ENCODE peak calls at places on chromosomes 2 and 18, in ten cellular contexts. Y, U, V, L, A, N, T, G, W and K are unnamed samples.
A peak's percentile ranks its signal among the peaks of the same experiment; 100 is the strongest.

GRCh38 chr2:150169230-150169629 is 318.2 kb downstream of the RND3 start:
- DNase-seq in Y (peak; percentile 19), U (peak; percentile 81), V (peak; percentile 65), L (no peak), A (no peak), N (no peak), T (peak; percentile 56), G (no peak), W (no peak), K (no peak)

GRCh38 chr2:172821370-172822338 is 86.0 kb downstream of the RAPGEF4 start:
- DNase-seq in Y (no peak), U (no peak), V (no peak), L (no peak), A (no peak), N (peak; percentile 65), T (no peak), G (no peak), W (no peak), K (no peak)

GRCh38 chr18:41459657-41460056 is 495.4 kb upstream of the PIK3C3 start:
- DNase-seq in Y (no peak), U (no peak), V (no peak), L (no peak), A (no peak), N (no peak), T (no peak), G (no peak), W (no peak), K (no peak)

GRCh38 chr2:69122271-69122670 is 109.3 kb downstream of the ANTXR1 start:
- DNase-seq in Y (no peak), U (no peak), V (no peak), L (no peak), A (no peak), N (no peak), T (no peak), G (no peak), W (no peak), K (no peak)

GRCh38 chr18:74115046-74115445 is 32.6 kb downstream of the FBXO15 start:
- DNase-seq in Y (no peak), U (no peak), V (no peak), L (no peak), A (no peak), N (no peak), T (no peak), G (no peak), W (no peak), K (no peak)

GRCh38 chr2:110869472-110870446 is 137.4 kb downstream of the ACOXL start:
- DNase-seq in Y (no peak), U (no peak), V (no peak), L (no peak), A (no peak), N (peak; percentile 51), T (no peak), G (no peak), W (no peak), K (no peak)

GRCh38 chr2:96154506-96155380 is 9.5 kb upstream of the DUSP2 start:
- DNase-seq in Y (no peak), U (peak; percentile 56), V (no peak), L (no peak), A (no peak), N (no peak), T (no peak), G (no peak), W (peak; percentile 56), K (no peak)

GRCh38 chr18:73980289-73980979 is 167.2 kb downstream of the FBXO15 start:
- DNase-seq in Y (no peak), U (no peak), V (no peak), L (peak; percentile 32), A (no peak), N (peak; percentile 25), T (no peak), G (no peak), W (no peak), K (peak; percentile 48)

GRCh38 chr2:121793816-121794215 is 38.4 kb downstream of the TSN start:
- DNase-seq in Y (no peak), U (no peak), V (no peak), L (no peak), A (no peak), N (no peak), T (no peak), G (no peak), W (no peak), K (no peak)

GRCh38 chr2:235988271-235989015 is 179.7 kb downstream of the GBX2 start:
- DNase-seq in Y (no peak), U (no peak), V (no peak), L (no peak), A (no peak), N (no peak), T (no peak), G (no peak), W (no peak), K (no peak)
- H3K4me1 ChIP-seq in Y (no peaks in the 10 kb centered on the region), U (no peaks in the 10 kb centered on the region), V (no peaks in the 10 kb centered on the region), L (no peaks in the 10 kb centered on the region), A (no peaks in the 10 kb centered on the region), N (no peaks in the 10 kb centered on the region), T (peaks cover 7% of the 10 kb centered on the region), G (no peaks in the 10 kb centered on the region), W (no peaks in the 10 kb centered on the region), K (peaks cover 6% of the 10 kb centered on the region)

GRCh38 chr2:109521233-109521632 is 92.5 kb downstream of the SEPTIN10 start:
- DNase-seq in Y (no peak), U (no peak), V (no peak), L (no peak), A (no peak), N (no peak), T (no peak), G (no peak), W (no peak), K (no peak)
- H3K4me1 ChIP-seq in Y (no peaks in the 10 kb centered on the region), U (no peaks in the 10 kb centered on the region), V (no peaks in the 10 kb centered on the region), L (peaks cover 5% of the 10 kb centered on the region), A (no peaks in the 10 kb centered on the region), N (no peaks in the 10 kb centered on the region), T (no peaks in the 10 kb centered on the region), G (no peaks in the 10 kb centered on the region), W (no peaks in the 10 kb centered on the region), K (peaks cover 13% of the 10 kb centered on the region)

GRCh38 chr2:205698556-205699282 is 16.4 kb downstream of the NRP2 start:
- DNase-seq in Y (no peak), U (no peak), V (no peak), L (peak; percentile 45), A (no peak), N (no peak), T (no peak), G (no peak), W (no peak), K (peak; percentile 85)

GRCh38 chr2:205699554-205700289 is 17.4 kb downstream of the NRP2 start:
- DNase-seq in Y (no peak), U (no peak), V (no peak), L (no peak), A (no peak), N (no peak), T (no peak), G (no peak), W (no peak), K (no peak)

GRCh38 chr2:205695460-205695979 is 13.2 kb downstream of the NRP2 start:
- DNase-seq in Y (no peak), U (no peak), V (no peak), L (no peak), A (no peak), N (no peak), T (no peak), G (no peak), W (no peak), K (no peak)

GRCh38 chr2:205694256-205694655 is 12.0 kb downstream of the NRP2 start:
- DNase-seq in Y (no peak), U (no peak), V (no peak), L (no peak), A (no peak), N (no peak), T (no peak), G (no peak), W (no peak), K (no peak)

DNA sequence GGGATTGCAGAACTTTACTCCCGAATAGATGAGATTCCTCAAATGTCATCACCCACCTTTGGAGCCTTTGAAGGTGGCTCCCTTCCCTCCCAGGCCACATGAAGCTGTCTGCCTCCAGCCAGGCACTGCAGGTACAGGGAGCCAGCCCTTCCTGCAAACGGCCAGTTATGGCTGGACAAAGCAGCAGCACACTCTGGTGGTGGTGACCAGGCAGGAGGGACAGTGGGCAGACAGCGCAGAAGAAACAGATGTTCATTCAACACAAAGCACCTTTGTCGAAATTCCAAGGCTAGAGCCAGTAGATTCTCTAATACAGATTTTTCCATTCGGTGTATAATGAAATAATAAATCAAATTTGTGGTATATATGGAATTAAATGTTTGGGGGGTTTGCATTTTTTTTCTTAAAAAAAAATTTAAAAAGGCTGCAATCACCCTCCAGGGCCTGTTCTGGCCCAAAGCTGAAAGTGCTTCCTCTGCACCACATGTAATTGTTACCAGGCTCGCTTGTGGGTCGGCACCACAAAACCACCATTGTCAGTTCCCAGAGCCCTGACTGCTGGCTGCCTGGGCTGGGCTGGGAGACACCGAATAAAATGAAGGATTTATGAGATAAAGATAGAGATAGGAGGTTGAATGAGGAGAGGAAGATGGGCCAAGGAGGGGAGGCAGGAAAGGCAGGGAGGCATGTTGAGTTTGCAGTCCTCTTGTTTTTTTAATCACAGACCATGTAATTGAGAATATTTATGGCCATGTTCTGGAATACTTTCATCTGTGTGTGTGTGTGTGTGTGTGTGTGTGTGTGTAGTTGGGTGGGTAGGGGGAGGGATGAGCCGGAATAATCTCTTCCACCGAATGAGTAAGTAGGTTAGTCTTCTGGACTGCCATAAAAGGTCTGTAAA is 14.5 kb downstream of the NRP2 start:
- DNase-seq in Y (no peak), U (no peak), V (no peak), L (no peak), A (no peak), N (peak; percentile 30), T (no peak), G (no peak), W (no peak), K (peak; percentile 57)
- H3K4me1 ChIP-seq in Y (peaks cover 3% of the 10 kb centered on the region), U (no peaks in the 10 kb centered on the region), V (no peaks in the 10 kb centered on the region), L (peaks cover 28% of the 10 kb centered on the region), A (no peaks in the 10 kb centered on the region), N (peaks cover 16% of the 10 kb centered on the region), T (no peaks in the 10 kb centered on the region), G (peaks cover 34% of the 10 kb centered on the region), W (peaks cover 39% of the 10 kb centered on the region), K (peaks cover 75% of the 10 kb centered on the region)

GRCh38 chr18:8626414-8627106 is 17.3 kb downstream of the RAB12 start:
- DNase-seq in Y (no peak), U (no peak), V (no peak), L (no peak), A (no peak), N (no peak), T (no peak), G (no peak), W (no peak), K (no peak)
- H3K4me1 ChIP-seq in Y (peaks cover 3% of the 10 kb centered on the region), U (no peaks in the 10 kb centered on the region), V (peaks cover 25% of the 10 kb centered on the region), L (no peaks in the 10 kb centered on the region), A (peaks cover 13% of the 10 kb centered on the region), N (peaks cover 20% of the 10 kb centered on the region), T (peaks cover 73% of the 10 kb centered on the region), G (peaks cover 13% of the 10 kb centered on the region), W (peaks cover 14% of the 10 kb centered on the region), K (no peaks in the 10 kb centered on the region)

GRCh38 chr2:134281815-134282419 is 28.0 kb downstream of the MGAT5 start:
- DNase-seq in Y (no peak), U (no peak), V (no peak), L (no peak), A (no peak), N (no peak), T (no peak), G (no peak), W (no peak), K (no peak)
- H3K4me1 ChIP-seq in Y (no peaks in the 10 kb centered on the region), U (no peaks in the 10 kb centered on the region), V (peaks cover 8% of the 10 kb centered on the region), L (no peaks in the 10 kb centered on the region), A (peaks cover 19% of the 10 kb centered on the region), N (peaks cover 30% of the 10 kb centered on the region), T (peaks cover 60% of the 10 kb centered on the region), G (peaks cover 13% of the 10 kb centered on the region), W (no peaks in the 10 kb centered on the region), K (no peaks in the 10 kb centered on the region)

GRCh38 chr2:46801731-46802664 is 113.6 kb downstream of the MCFD2 start:
- DNase-seq in Y (no peak), U (peak; percentile 68), V (no peak), L (no peak), A (no peak), N (no peak), T (no peak), G (no peak), W (no peak), K (no peak)
- H3K4me1 ChIP-seq in Y (no peaks in the 10 kb centered on the region), U (no peaks in the 10 kb centered on the region), V (no peaks in the 10 kb centered on the region), L (no peaks in the 10 kb centered on the region), A (no peaks in the 10 kb centered on the region), N (peaks cover 14% of the 10 kb centered on the region), T (peaks cover 33% of the 10 kb centered on the region), G (no peaks in the 10 kb centered on the region), W (peaks cover 3% of the 10 kb centered on the region), K (no peaks in the 10 kb centered on the region)